ENCODE peak calls at places on chromosomes 2 and 18, in seven cellular contexts. One of them, this sample, is unnamed.

GRCh38 chr18:31512203-31512764 is 14.3 kb downstream of the DSG2 start:
- DNase-seq in NCI-H2081: no peak
- DNase-seq in iris pigment epithelial cell: peak
- DNase-seq in AG08395: no peak
- DNase-seq in AML-193: no peak
- DNase-seq in putamen: no peak
- DNase-seq in cardiac septum: no peak
- DNase-seq in this sample: no peak

GRCh38 chr2:169093535-169093934 is 24.2 kb downstream of the DHRS9 start:
- DNase-seq in NCI-H2081: no peak
- DNase-seq in iris pigment epithelial cell: no peak
- DNase-seq in AG08395: no peak
- DNase-seq in AML-193: no peak
- DNase-seq in putamen: no peak
- DNase-seq in cardiac septum: no peak
- DNase-seq in this sample: no peak

GRCh38 chr2:184689633-184690032 is 91.3 kb downstream of the ZNF804A start:
- DNase-seq in NCI-H2081: no peak
- DNase-seq in iris pigment epithelial cell: peak
- DNase-seq in AG08395: no peak
- DNase-seq in AML-193: no peak
- DNase-seq in putamen: no peak
- DNase-seq in cardiac septum: no peak
- DNase-seq in this sample: no peak

GRCh38 chr2:11040992-11041391 is 114.3 kb upstream of the SLC66A3 start:
- DNase-seq in NCI-H2081: no peak
- DNase-seq in iris pigment epithelial cell: no peak
- DNase-seq in AG08395: no peak
- DNase-seq in AML-193: no peak
- DNase-seq in putamen: no peak
- DNase-seq in cardiac septum: peak
- DNase-seq in this sample: no peak

GRCh38 chr2:14363976-14364375 is 268.5 kb upstream of the LRATD1 start:
- DNase-seq in NCI-H2081: no peak
- DNase-seq in iris pigment epithelial cell: no peak
- DNase-seq in AG08395: no peak
- DNase-seq in AML-193: no peak
- DNase-seq in putamen: no peak
- DNase-seq in cardiac septum: no peak
- DNase-seq in this sample: no peak

GRCh38 chr2:10002681-10003080 is 40.7 kb upstream of the KLF11 start:
- DNase-seq in NCI-H2081: no peak
- DNase-seq in iris pigment epithelial cell: no peak
- DNase-seq in AG08395: no peak
- DNase-seq in AML-193: no peak
- DNase-seq in putamen: no peak
- DNase-seq in cardiac septum: peak
- DNase-seq in this sample: peak

GRCh38 chr18:58599106-58599505 is 29.8 kb downstream of the ALPK2 start:
- DNase-seq in NCI-H2081: no peak
- DNase-seq in iris pigment epithelial cell: peak
- DNase-seq in AG08395: no peak
- DNase-seq in AML-193: no peak
- DNase-seq in putamen: no peak
- DNase-seq in cardiac septum: no peak
- DNase-seq in this sample: no peak

GRCh38 chr2:82796132-82796531 is 1662.9 kb downstream of the SUCLG1 start:
- DNase-seq in NCI-H2081: no peak
- DNase-seq in iris pigment epithelial cell: peak
- DNase-seq in AG08395: no peak
- DNase-seq in AML-193: no peak
- DNase-seq in putamen: no peak
- DNase-seq in cardiac septum: no peak
- DNase-seq in this sample: no peak

GRCh38 chr18:34867520-34867919 is 157.4 kb downstream of the DTNA start:
- DNase-seq in NCI-H2081: peak
- DNase-seq in iris pigment epithelial cell: no peak
- DNase-seq in AG08395: no peak
- DNase-seq in AML-193: no peak
- DNase-seq in putamen: no peak
- DNase-seq in cardiac septum: no peak
- DNase-seq in this sample: no peak

GRCh38 chr18:67705748-67706147 is 189.2 kb upstream of the DSEL start:
- DNase-seq in NCI-H2081: no peak
- DNase-seq in iris pigment epithelial cell: peak
- DNase-seq in AG08395: no peak
- DNase-seq in AML-193: no peak
- DNase-seq in putamen: no peak
- DNase-seq in cardiac septum: no peak
- DNase-seq in this sample: no peak

GRCh38 chr2:133489641-133490411 is 78.4 kb downstream of the NCKAP5 start:
- DNase-seq in NCI-H2081: no peak
- DNase-seq in iris pigment epithelial cell: peak
- DNase-seq in AG08395: peak
- DNase-seq in AML-193: no peak
- DNase-seq in putamen: no peak
- DNase-seq in cardiac septum: no peak
- DNase-seq in this sample: no peak

This sample was measured in mesenteric fat pad.